ENCODE peak calls at places on chromosomes 1 and 21, in ten cellular contexts. One of them, this sample, is unnamed. For H3K4me1 and H3K27me3, the result is how much of the 10 kb centered on the place peaks cover.

GRCh38 chr21:37064841-37065240 is 8.0 kb downstream of the PIGP start:
- DNase-seq in heart left ventricle: no peak
- DNase-seq in keratinocyte: no peak
- DNase-seq in Panc1: no peak
- DNase-seq in IMR-90: peak
- DNase-seq in uterus: no peak
- DNase-seq in psoas muscle: no peak
- DNase-seq in neural progenitor cell: no peak
- DNase-seq in upper lobe of right lung: no peak
- DNase-seq in colonic mucosa: no peak
- DNase-seq in this sample: no peak

GRCh38 chr1:13911697-13912619 is 212.0 kb downstream of the PRDM2 start:
- DNase-seq in upper lobe of right lung: no peak
- DNase-seq in colonic mucosa: no peak
- DNase-seq in Panc1: no peak
- DNase-seq in uterus: no peak
- DNase-seq in keratinocyte: no peak
- DNase-seq in neural progenitor cell: no peak
- DNase-seq in psoas muscle: no peak
- DNase-seq in IMR-90: no peak
- DNase-seq in heart left ventricle: no peak
- DNase-seq in this sample: no peak

GRCh38 chr1:7013833-7014639 is 228.8 kb downstream of the CAMTA1 start:
- DNase-seq in IMR-90: no peak
- DNase-seq in psoas muscle: peak
- DNase-seq in neural progenitor cell: no peak
- DNase-seq in upper lobe of right lung: no peak
- DNase-seq in uterus: no peak
- DNase-seq in keratinocyte: no peak
- DNase-seq in heart left ventricle: peak
- DNase-seq in colonic mucosa: peak
- DNase-seq in Panc1: no peak
- DNase-seq in this sample: peak

GRCh38 chr1:44808063-44808937 is at the start of gene BTBD19:
- DNase-seq in IMR-90: peak
- DNase-seq in Panc1: no peak
- DNase-seq in keratinocyte: no peak
- DNase-seq in psoas muscle: peak
- DNase-seq in neural progenitor cell: peak
- DNase-seq in uterus: peak
- DNase-seq in heart left ventricle: peak
- DNase-seq in upper lobe of right lung: peak
- DNase-seq in colonic mucosa: peak
- DNase-seq in this sample: peak

GRCh38 chr1:33237579-33237978 is 18.7 kb upstream of the ZNF362 start:
- DNase-seq in psoas muscle: no peak
- DNase-seq in upper lobe of right lung: no peak
- DNase-seq in colonic mucosa: no peak
- DNase-seq in IMR-90: no peak
- DNase-seq in uterus: no peak
- DNase-seq in keratinocyte: no peak
- DNase-seq in heart left ventricle: no peak
- DNase-seq in Panc1: no peak
- DNase-seq in neural progenitor cell: no peak
- DNase-seq in this sample: no peak

GRCh38 chr1:191206808-191207207 is 729.1 kb upstream of the BRINP3 start:
- DNase-seq in uterus: no peak
- DNase-seq in psoas muscle: no peak
- DNase-seq in colonic mucosa: no peak
- DNase-seq in neural progenitor cell: no peak
- DNase-seq in upper lobe of right lung: no peak
- DNase-seq in keratinocyte: no peak
- DNase-seq in heart left ventricle: no peak
- DNase-seq in Panc1: no peak
- DNase-seq in IMR-90: peak
- DNase-seq in this sample: no peak

GRCh38 chr1:206633708-206634121 is 1.6 kb upstream of the DYRK3 start:
- DNase-seq in Panc1: peak
- DNase-seq in IMR-90: peak
- DNase-seq in keratinocyte: peak
- DNase-seq in psoas muscle: no peak
- DNase-seq in neural progenitor cell: peak
- DNase-seq in uterus: peak
- DNase-seq in upper lobe of right lung: no peak
- DNase-seq in colonic mucosa: no peak
- DNase-seq in heart left ventricle: no peak
- DNase-seq in this sample: peak

GRCh38 chr1:167136191-167136614 is 42.3 kb downstream of the STYXL2 start:
- DNase-seq in colonic mucosa: peak
- DNase-seq in neural progenitor cell: peak
- DNase-seq in keratinocyte: no peak
- DNase-seq in heart left ventricle: no peak
- DNase-seq in Panc1: no peak
- DNase-seq in psoas muscle: peak
- DNase-seq in IMR-90: peak
- DNase-seq in upper lobe of right lung: no peak
- DNase-seq in uterus: no peak
- DNase-seq in this sample: no peak

GRCh38 chr1:30762931-30763653 is 5.5 kb upstream of the LAPTM5 start:
- DNase-seq in uterus: no peak
- DNase-seq in keratinocyte: no peak
- DNase-seq in IMR-90: no peak
- DNase-seq in neural progenitor cell: no peak
- DNase-seq in heart left ventricle: no peak
- DNase-seq in upper lobe of right lung: no peak
- DNase-seq in colonic mucosa: no peak
- DNase-seq in psoas muscle: no peak
- DNase-seq in Panc1: no peak
- DNase-seq in this sample: no peak

GRCh38 chr1:30762152-30762930 is 4.8 kb upstream of the LAPTM5 start:
- DNase-seq in heart left ventricle: no peak
- DNase-seq in uterus: no peak
- DNase-seq in Panc1: no peak
- DNase-seq in neural progenitor cell: no peak
- DNase-seq in upper lobe of right lung: no peak
- DNase-seq in colonic mucosa: no peak
- DNase-seq in psoas muscle: no peak
- DNase-seq in keratinocyte: no peak
- DNase-seq in IMR-90: no peak
- DNase-seq in this sample: no peak

GRCh38 chr1:30759718-30760281 is 2.2 kb upstream of the LAPTM5 start:
- DNase-seq in Panc1: no peak
- DNase-seq in neural progenitor cell: no peak
- DNase-seq in upper lobe of right lung: no peak
- DNase-seq in keratinocyte: no peak
- DNase-seq in uterus: no peak
- DNase-seq in IMR-90: no peak
- DNase-seq in heart left ventricle: no peak
- DNase-seq in psoas muscle: no peak
- DNase-seq in colonic mucosa: no peak
- DNase-seq in this sample: no peak

GRCh38 chr1:30760596-30761311 is 3.2 kb upstream of the LAPTM5 start:
- DNase-seq in keratinocyte: no peak
- DNase-seq in psoas muscle: no peak
- DNase-seq in colonic mucosa: no peak
- DNase-seq in Panc1: no peak
- DNase-seq in uterus: no peak
- DNase-seq in upper lobe of right lung: no peak
- DNase-seq in heart left ventricle: no peak
- DNase-seq in IMR-90: no peak
- DNase-seq in neural progenitor cell: no peak
- DNase-seq in this sample: no peak

DNA sequence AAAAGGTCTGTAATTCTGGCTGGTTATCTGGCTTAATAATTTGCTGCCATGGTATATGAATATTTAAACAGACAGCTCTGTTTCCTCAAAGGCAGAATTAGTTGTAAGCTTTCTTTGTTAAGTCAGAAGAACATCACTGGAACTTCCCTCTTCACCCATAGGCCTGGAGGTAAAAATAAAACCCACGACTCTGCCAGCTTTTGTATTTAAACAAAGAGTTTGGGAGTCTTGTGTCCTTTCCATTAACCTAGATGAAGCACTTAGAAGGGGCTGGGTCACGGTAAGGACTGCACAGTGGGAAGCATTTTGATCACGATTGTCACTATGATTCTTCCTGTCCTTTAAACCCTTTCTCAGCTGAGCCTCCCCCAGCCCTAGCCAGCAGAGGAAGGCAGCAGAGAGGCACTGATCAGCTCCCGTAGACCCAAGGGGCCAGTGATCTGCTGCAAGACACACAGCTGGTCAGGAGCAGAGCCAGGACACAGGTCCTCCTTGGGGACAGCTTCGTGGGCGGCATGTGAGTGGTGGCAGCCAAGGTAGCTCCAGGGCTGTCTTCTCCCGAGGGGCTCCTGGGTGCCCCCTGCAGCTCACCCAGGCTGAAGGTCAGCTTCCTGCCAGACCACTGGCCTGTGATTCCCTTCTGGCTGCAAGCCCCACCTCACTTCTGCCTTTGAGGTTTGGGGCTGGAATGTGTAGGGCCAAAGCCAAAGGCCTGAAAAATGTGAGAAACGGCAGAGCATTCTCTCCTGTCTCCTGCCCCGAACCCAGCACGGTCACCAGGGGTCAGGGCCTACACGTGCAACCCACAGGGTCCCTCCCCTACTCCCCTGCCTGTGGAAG is 4.0 kb upstream of the LAPTM5 start:
- DNase-seq in IMR-90: no peak
- DNase-seq in keratinocyte: no peak
- DNase-seq in upper lobe of right lung: no peak
- DNase-seq in uterus: no peak
- DNase-seq in colonic mucosa: no peak
- DNase-seq in neural progenitor cell: no peak
- DNase-seq in psoas muscle: peak
- DNase-seq in heart left ventricle: no peak
- DNase-seq in Panc1: no peak
- DNase-seq in this sample: no peak
- TF ChIP-seq CTCF in IMR-90: no peak
- TF ChIP-seq CTCF in keratinocyte: no peak
- TF ChIP-seq CTCF in upper lobe of right lung: no peak
- TF ChIP-seq CTCF in uterus: no peak
- TF ChIP-seq CTCF in colonic mucosa: no peak
- TF ChIP-seq CTCF in neural progenitor cell: no peak
- TF ChIP-seq CTCF in psoas muscle: no peak
- TF ChIP-seq CTCF in heart left ventricle: no peak
- TF ChIP-seq CTCF in Panc1: no peak
- TF ChIP-seq CTCF in this sample: no peak

GRCh38 chr1:89309828-89310227 is 37.2 kb upstream of the GBP5 start:
- DNase-seq in keratinocyte: no peak
- DNase-seq in uterus: no peak
- DNase-seq in colonic mucosa: no peak
- DNase-seq in upper lobe of right lung: no peak
- DNase-seq in heart left ventricle: no peak
- DNase-seq in Panc1: no peak
- DNase-seq in psoas muscle: no peak
- DNase-seq in neural progenitor cell: no peak
- DNase-seq in IMR-90: no peak
- DNase-seq in this sample: no peak
- H3K4me1 ChIP-seq in keratinocyte: under half
- H3K4me1 ChIP-seq in uterus: under half
- H3K4me1 ChIP-seq in colonic mucosa: under half
- H3K4me1 ChIP-seq in upper lobe of right lung: under half
- H3K4me1 ChIP-seq in heart left ventricle: under half
- H3K4me1 ChIP-seq in Panc1: under half
- H3K4me1 ChIP-seq in psoas muscle: under half
- H3K4me1 ChIP-seq in neural progenitor cell: under half
- H3K4me1 ChIP-seq in IMR-90: under half
- H3K4me1 ChIP-seq in this sample: under half

GRCh38 chr1:47229884-47230691 is 1.9 kb downstream of the TAL1 start:
- DNase-seq in colonic mucosa: no peak
- DNase-seq in heart left ventricle: no peak
- DNase-seq in neural progenitor cell: peak
- DNase-seq in keratinocyte: no peak
- DNase-seq in Panc1: no peak
- DNase-seq in IMR-90: no peak
- DNase-seq in psoas muscle: no peak
- DNase-seq in uterus: no peak
- DNase-seq in upper lobe of right lung: no peak
- DNase-seq in this sample: no peak
- H3K27me3 ChIP-seq in colonic mucosa: half or more
- H3K27me3 ChIP-seq in heart left ventricle: half or more
- H3K27me3 ChIP-seq in neural progenitor cell: half or more
- H3K27me3 ChIP-seq in keratinocyte: half or more
- H3K27me3 ChIP-seq in Panc1: under half
- H3K27me3 ChIP-seq in IMR-90: half or more
- H3K27me3 ChIP-seq in psoas muscle: under half
- H3K27me3 ChIP-seq in uterus: half or more
- H3K27me3 ChIP-seq in upper lobe of right lung: half or more
- H3K27me3 ChIP-seq in this sample: under half

GRCh38 chr1:39917825-39918224 is 16.1 kb upstream of the MYCL start:
- DNase-seq in colonic mucosa: no peak
- DNase-seq in keratinocyte: no peak
- DNase-seq in Panc1: no peak
- DNase-seq in psoas muscle: peak
- DNase-seq in uterus: no peak
- DNase-seq in heart left ventricle: no peak
- DNase-seq in IMR-90: no peak
- DNase-seq in upper lobe of right lung: no peak
- DNase-seq in neural progenitor cell: peak
- DNase-seq in this sample: no peak
- TF ChIP-seq CTCF in colonic mucosa: no peak
- TF ChIP-seq CTCF in keratinocyte: peak
- TF ChIP-seq CTCF in Panc1: no peak
- TF ChIP-seq CTCF in psoas muscle: no peak
- TF ChIP-seq CTCF in uterus: no peak
- TF ChIP-seq CTCF in heart left ventricle: no peak
- TF ChIP-seq CTCF in IMR-90: no peak
- TF ChIP-seq CTCF in upper lobe of right lung: no peak
- TF ChIP-seq CTCF in neural progenitor cell: peak
- TF ChIP-seq CTCF in this sample: no peak

GRCh38 chr1:5880630-5881405 is 111.4 kb downstream of the NPHP4 start:
- DNase-seq in IMR-90: no peak
- DNase-seq in upper lobe of right lung: no peak
- DNase-seq in uterus: no peak
- DNase-seq in psoas muscle: peak
- DNase-seq in heart left ventricle: no peak
- DNase-seq in neural progenitor cell: no peak
- DNase-seq in colonic mucosa: no peak
- DNase-seq in keratinocyte: no peak
- DNase-seq in Panc1: no peak
- DNase-seq in this sample: no peak
- H3K4me1 ChIP-seq in IMR-90: under half
- H3K4me1 ChIP-seq in upper lobe of right lung: under half
- H3K4me1 ChIP-seq in uterus: under half
- H3K4me1 ChIP-seq in psoas muscle: under half
- H3K4me1 ChIP-seq in heart left ventricle: under half
- H3K4me1 ChIP-seq in neural progenitor cell: under half
- H3K4me1 ChIP-seq in colonic mucosa: under half
- H3K4me1 ChIP-seq in keratinocyte: under half
- H3K4me1 ChIP-seq in Panc1: under half
- H3K4me1 ChIP-seq in this sample: under half